ENCODE peak calls at places on chromosomes 3 and 15, in eight cellular contexts. C, D, V, H, R, U, J and Q are unnamed samples.

GRCh38 chr3:130783629-130784028 is 37.0 kb upstream of the PIK3R4 start:
- DNase-seq in C (no peak), D (no peak), V (no peak), H (no peak), R (no peak), U (no peak), J (no peak), Q (no peak)

GRCh38 chr3:172034786-172035685 is 4.3 kb upstream of the FNDC3B start:
- DNase-seq in C (peak; percentile 40), D (peak; percentile 35), V (no peak), H (peak; percentile 37), R (peak; percentile 60), U (no peak), J (peak; percentile 35), Q (no peak)

GRCh38 chr15:51299187-51300015 is 39.0 kb downstream of the CYP19A1 start:
- DNase-seq in C (no peak), D (no peak), V (no peak), H (no peak), R (no peak), U (no peak), J (peak; percentile 36), Q (no peak)

GRCh38 chr3:13596426-13597205 is 47.7 kb downstream of the FBLN2 start:
- DNase-seq in C (no peak), D (no peak), V (no peak), H (no peak), R (no peak), U (no peak), J (no peak), Q (no peak)

GRCh38 chr3:107227091-107227490 is 150.1 kb upstream of the CCDC54 start:
- DNase-seq in C (peak; percentile 50), D (no peak), V (no peak), H (no peak), R (no peak), U (no peak), J (no peak), Q (no peak)

GRCh38 chr3:132721479-132722164 is 587 bp downstream of the NPHP3 start:
- DNase-seq in C (peak; percentile 71), D (no peak), V (peak; percentile 58), H (peak; percentile 54), R (peak; percentile 85), U (peak; percentile 52), J (peak; percentile 70), Q (no peak)

GRCh38 chr15:25060996-25061620 is 106.3 kb downstream of the SNRPN start:
- DNase-seq in C (no peak), D (no peak), V (no peak), H (no peak), R (no peak), U (no peak), J (no peak), Q (no peak)

GRCh38 chr3:44862221-44862637 is 517 bp downstream of the TMEM42 start:
- DNase-seq in C (no peak), D (no peak), V (peak; percentile 46), H (peak; percentile 27), R (peak; percentile 50), U (no peak), J (peak; percentile 30), Q (no peak)

GRCh38 chr3:56900801-56901200 is 99.1 kb upstream of the ARHGEF3 start:
- DNase-seq in C (no peak), D (no peak), V (no peak), H (no peak), R (no peak), U (no peak), J (no peak), Q (no peak)

GRCh38 chr3:159635047-159635641 is 353.5 kb upstream of the IL12A start:
- DNase-seq in C (peak; percentile 65), D (no peak), V (no peak), H (peak; percentile 76), R (no peak), U (no peak), J (no peak), Q (no peak)

GRCh38 chr3:183210862-183211341 is 42.2 kb upstream of the B3GNT5 start:
- DNase-seq in C (no peak), D (no peak), V (peak; percentile 50), H (no peak), R (peak; percentile 47), U (no peak), J (no peak), Q (no peak)

GRCh38 chr15:62506217-62506805 is 341.2 kb upstream of the C2CD4B start:
- DNase-seq in C (peak; percentile 84), D (no peak), V (no peak), H (peak; percentile 82), R (no peak), U (no peak), J (no peak), Q (no peak)